ENCODE peak calls at places on chromosomes 4 and X, in five cellular contexts. One of them, this sample, is unnamed.

GRCh38 chr4:105145913-105146285 is 777 bp upstream of the TET2 start:
- DNase-seq in fibroblast of lung: peak; percentile 15
- DNase-seq in H9: peak; percentile 56
- DNase-seq in GM23248: no peak
- DNase-seq in PC-3: no peak
- DNase-seq in this sample: peak; percentile 72

GRCh38 chr4:6343950-6344408 is 74.3 kb downstream of the WFS1 start:
- DNase-seq in fibroblast of lung: peak; percentile 82
- DNase-seq in H9: peak; percentile 64
- DNase-seq in GM23248: peak; percentile 83
- DNase-seq in PC-3: peak; percentile 85
- DNase-seq in this sample: peak; percentile 98

GRCh38 chr4:98166025-98166730 is 22.9 kb upstream of the STPG2 start:
- DNase-seq in fibroblast of lung: peak; percentile 38
- DNase-seq in H9: no peak
- DNase-seq in GM23248: peak; percentile 51
- DNase-seq in PC-3: peak; percentile 90
- DNase-seq in this sample: no peak

GRCh38 chr4:151629097-151629783 is 131.6 kb downstream of the GATB start:
- DNase-seq in fibroblast of lung: no peak
- DNase-seq in H9: no peak
- DNase-seq in GM23248: no peak
- DNase-seq in PC-3: peak; percentile 53
- DNase-seq in this sample: no peak

GRCh38 chrX:119230850-119231249 is 5.2 kb upstream of the PGRMC1 start:
- DNase-seq in fibroblast of lung: peak; percentile 34
- DNase-seq in H9: no peak
- DNase-seq in GM23248: no peak
- DNase-seq in PC-3: no peak
- DNase-seq in this sample: no peak

GRCh38 chrX:47093248-47093647 is 15.0 kb downstream of the RGN start:
- DNase-seq in fibroblast of lung: peak; percentile 24
- DNase-seq in H9: no peak
- DNase-seq in GM23248: peak; percentile 57
- DNase-seq in PC-3: peak; percentile 54
- DNase-seq in this sample: no peak

GRCh38 chr4:152471251-152471792 is 64.6 kb downstream of the FBXW7 start:
- DNase-seq in fibroblast of lung: no peak
- DNase-seq in H9: no peak
- DNase-seq in GM23248: no peak
- DNase-seq in PC-3: no peak
- DNase-seq in this sample: no peak

GRCh38 chr4:61994036-61994435 is 793.9 kb downstream of the ADGRL3 start:
- DNase-seq in fibroblast of lung: peak; percentile 78
- DNase-seq in H9: no peak
- DNase-seq in GM23248: no peak
- DNase-seq in PC-3: peak; percentile 50
- DNase-seq in this sample: no peak

GRCh38 chr4:190019023-190019858 is 7.8 kb downstream of the FRG2 start:
- DNase-seq in fibroblast of lung: no peak
- DNase-seq in H9: peak; percentile 33
- DNase-seq in GM23248: peak; percentile 15
- DNase-seq in PC-3: no peak
- DNase-seq in this sample: peak; percentile 72

GRCh38 chrX:66018585-66019309 is 21.1 kb downstream of the VSIG4 start:
- DNase-seq in fibroblast of lung: no peak
- DNase-seq in H9: no peak
- DNase-seq in GM23248: no peak
- DNase-seq in PC-3: no peak
- DNase-seq in this sample: no peak

GRCh38 chr4:6942238-6942800 is 32.7 kb downstream of the TBC1D14 start:
- DNase-seq in fibroblast of lung: peak; percentile 95
- DNase-seq in H9: no peak
- DNase-seq in GM23248: peak; percentile 98
- DNase-seq in PC-3: peak; percentile 51
- DNase-seq in this sample: peak; percentile 97

GRCh38 chrX:151715735-151716134 is at the start of gene FATE1:
- DNase-seq in fibroblast of lung: no peak
- DNase-seq in H9: no peak
- DNase-seq in GM23248: no peak
- DNase-seq in PC-3: no peak
- DNase-seq in this sample: no peak

GRCh38 chrX:49958727-49959126 is 36.3 kb downstream of the CLCN5 start:
- DNase-seq in fibroblast of lung: no peak
- DNase-seq in H9: no peak
- DNase-seq in GM23248: no peak
- DNase-seq in PC-3: no peak
- DNase-seq in this sample: no peak

GRCh38 chrX:14015294-14015693 is 14.4 kb downstream of the GEMIN8 start:
- DNase-seq in fibroblast of lung: no peak
- DNase-seq in H9: no peak
- DNase-seq in GM23248: peak; percentile 10
- DNase-seq in PC-3: no peak
- DNase-seq in this sample: no peak

GRCh38 chr4:123361195-123361861 is 35.3 kb upstream of the SPRY1 start:
- DNase-seq in fibroblast of lung: peak; percentile 86
- DNase-seq in H9: no peak
- DNase-seq in GM23248: peak; percentile 71
- DNase-seq in PC-3: peak; percentile 46
- DNase-seq in this sample: no peak

GRCh38 chr4:77036206-77036605 is 39.6 kb downstream of the CCNI start:
- DNase-seq in fibroblast of lung: peak; percentile 97
- DNase-seq in H9: no peak
- DNase-seq in GM23248: peak; percentile 91
- DNase-seq in PC-3: no peak
- DNase-seq in this sample: no peak

GRCh38 chr4:48908687-48909086 is 2.1 kb upstream of the OCIAD2 start:
- DNase-seq in fibroblast of lung: no peak
- DNase-seq in H9: no peak
- DNase-seq in GM23248: no peak
- DNase-seq in PC-3: no peak
- DNase-seq in this sample: peak; percentile 79

GRCh38 chr4:48912349-48912748 is 5.8 kb upstream of the OCIAD2 start:
- DNase-seq in fibroblast of lung: no peak
- DNase-seq in H9: no peak
- DNase-seq in GM23248: no peak
- DNase-seq in PC-3: no peak
- DNase-seq in this sample: no peak

GRCh38 chr4:48910511-48910910 is 3.9 kb upstream of the OCIAD2 start:
- DNase-seq in fibroblast of lung: no peak
- DNase-seq in H9: no peak
- DNase-seq in GM23248: no peak
- DNase-seq in PC-3: no peak
- DNase-seq in this sample: no peak

GRCh38 chr4:48907706-48908477 is 1.3 kb upstream of the OCIAD2 start:
- DNase-seq in fibroblast of lung: no peak
- DNase-seq in H9: no peak
- DNase-seq in GM23248: no peak
- DNase-seq in PC-3: peak; percentile 35
- DNase-seq in this sample: no peak

DNA sequence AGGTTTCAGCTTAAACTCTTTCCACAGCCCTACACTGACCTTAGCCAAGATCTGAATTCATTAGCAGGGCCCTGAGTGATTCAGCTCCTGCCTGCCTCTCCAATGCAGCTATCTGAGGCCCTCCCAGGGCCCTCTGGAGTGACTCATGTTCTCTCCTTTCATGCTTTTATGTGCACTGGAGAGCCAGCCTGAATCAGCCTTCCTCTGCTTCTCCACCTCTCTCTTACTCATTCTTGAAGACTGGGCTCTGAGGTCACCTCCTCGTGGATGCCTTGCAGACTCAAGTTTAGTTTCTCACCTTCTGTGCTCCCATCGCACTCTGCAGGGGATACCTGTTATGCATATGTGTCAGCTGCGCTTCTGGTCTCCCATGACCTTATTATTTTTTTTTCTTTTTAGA is 3.1 kb upstream of the OCIAD2 start:
- DNase-seq in fibroblast of lung: peak; percentile 99
- DNase-seq in H9: peak; percentile 44
- DNase-seq in GM23248: peak; percentile 99
- DNase-seq in PC-3: peak; percentile 94
- DNase-seq in this sample: peak; percentile 98
- H2AFZ ChIP-seq in fibroblast of lung: no peak overlapping the region
- H2AFZ ChIP-seq in H9: no peak overlapping the region
- H2AFZ ChIP-seq in GM23248: no peak overlapping the region
- H2AFZ ChIP-seq in PC-3: no peak overlapping the region
- H2AFZ ChIP-seq in this sample: no peak overlapping the region

DNA sequence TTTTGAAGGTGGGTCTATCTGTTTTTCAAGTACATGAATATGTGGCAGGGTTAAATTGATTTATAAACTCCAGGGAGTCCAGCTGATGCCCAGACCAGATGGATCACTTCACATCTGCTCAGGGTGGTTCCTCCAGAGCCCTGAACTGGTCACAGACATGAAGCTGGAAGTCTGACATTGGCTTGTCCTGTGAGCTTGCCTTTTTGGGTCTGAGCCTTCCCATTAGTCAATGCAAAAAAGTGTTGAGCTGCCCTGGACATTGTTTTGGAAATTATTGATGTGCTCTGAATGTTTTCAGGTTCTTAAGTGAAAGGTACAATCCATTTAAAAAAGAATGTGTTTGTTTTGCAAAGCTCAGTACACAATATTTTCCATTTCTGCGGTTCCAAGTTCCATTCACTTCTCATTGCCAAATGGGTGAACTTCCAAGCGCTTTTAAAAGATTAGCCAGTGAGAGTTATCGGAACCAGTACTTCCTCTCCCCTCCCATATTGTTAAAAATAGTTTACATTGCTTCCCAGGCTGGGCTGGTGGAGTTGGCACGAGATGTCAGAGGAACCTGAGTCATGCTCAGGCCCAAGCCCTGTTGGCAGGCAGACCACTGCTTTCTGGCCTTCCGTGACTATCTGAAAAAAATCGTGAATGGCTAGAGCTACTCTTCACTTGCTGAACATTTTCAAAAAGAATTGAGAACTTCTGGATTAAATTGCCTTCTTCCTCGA is 52.1 kb downstream of the PDGFRA start:
- DNase-seq in fibroblast of lung: peak; percentile 98
- DNase-seq in H9: no peak
- DNase-seq in GM23248: peak; percentile 98
- DNase-seq in PC-3: peak; percentile 90
- DNase-seq in this sample: peak; percentile 79
- H2AFZ ChIP-seq in fibroblast of lung: no peak overlapping the region
- H2AFZ ChIP-seq in H9: no peak overlapping the region
- H2AFZ ChIP-seq in GM23248: no peak overlapping the region
- H2AFZ ChIP-seq in PC-3: peak overlapping the region; percentile 48
- H2AFZ ChIP-seq in this sample: no peak overlapping the region

GRCh38 chrX:15853586-15854079 is 980 bp downstream of the AP1S2 start:
- DNase-seq in fibroblast of lung: peak; percentile 21
- DNase-seq in H9: no peak
- DNase-seq in GM23248: peak; percentile 33
- DNase-seq in PC-3: peak; percentile 15
- DNase-seq in this sample: no peak
- H2AFZ ChIP-seq in fibroblast of lung: peak overlapping the region; percentile 15
- H2AFZ ChIP-seq in H9: no peak overlapping the region
- H2AFZ ChIP-seq in GM23248: peak overlapping the region; percentile 86
- H2AFZ ChIP-seq in PC-3: peak overlapping the region; percentile 60
- H2AFZ ChIP-seq in this sample: peak overlapping the region; percentile 85

GRCh38 chr4:183522821-183523220 is 18.0 kb downstream of the ING2 start:
- DNase-seq in fibroblast of lung: no peak
- DNase-seq in H9: no peak
- DNase-seq in GM23248: no peak
- DNase-seq in PC-3: no peak
- DNase-seq in this sample: no peak
- H2AFZ ChIP-seq in fibroblast of lung: no peak overlapping the region
- H2AFZ ChIP-seq in H9: no peak overlapping the region
- H2AFZ ChIP-seq in GM23248: no peak overlapping the region
- H2AFZ ChIP-seq in PC-3: no peak overlapping the region
- H2AFZ ChIP-seq in this sample: no peak overlapping the region

DNA sequence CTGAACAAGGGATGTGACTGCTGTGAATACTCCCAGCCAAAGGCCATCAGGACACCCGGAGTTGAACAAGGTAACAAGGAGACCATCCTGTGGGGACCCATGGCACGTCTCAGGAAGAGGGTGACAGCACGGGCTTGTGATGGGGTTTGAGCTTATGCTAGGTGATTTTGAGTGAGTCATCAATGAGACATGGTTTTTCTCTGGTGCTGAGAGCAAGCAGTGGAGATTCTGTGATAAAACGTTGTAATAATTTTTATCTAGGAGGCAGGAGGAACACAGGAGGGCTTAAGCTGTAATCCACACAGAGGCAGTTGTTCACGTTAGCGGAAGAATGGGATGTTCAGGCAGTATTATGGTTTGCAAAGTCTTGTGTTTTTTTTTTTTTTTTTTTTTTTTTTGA is 36.0 kb downstream of the TRIML1 start:
- DNase-seq in fibroblast of lung: no peak
- DNase-seq in H9: no peak
- DNase-seq in GM23248: no peak
- DNase-seq in PC-3: peak; percentile 25
- DNase-seq in this sample: no peak
- H2AFZ ChIP-seq in fibroblast of lung: no peak overlapping the region
- H2AFZ ChIP-seq in H9: no peak overlapping the region
- H2AFZ ChIP-seq in GM23248: no peak overlapping the region
- H2AFZ ChIP-seq in PC-3: no peak overlapping the region
- H2AFZ ChIP-seq in this sample: no peak overlapping the region